ENCODE peak calls at places on chromosomes 5 and 9, in seven cellular contexts. N, B, U, R, A, Y and I are unnamed samples.

GRCh38 chr9:121989010-121989409 is 104.1 kb downstream of the TTLL11 start:
- DNase-seq in R (no peak), B (peak), Y (no peak), U (no peak), A (peak), N (no peak), I (no peak)

GRCh38 chr5:9284781-9285307 is 261.0 kb downstream of the SEMA5A start:
- DNase-seq in N (peak), R (no peak), B (no peak), U (no peak), Y (no peak), A (no peak), I (no peak)

GRCh38 chr9:95379630-95380029 is 62.1 kb upstream of the FANCC start:
- DNase-seq in N (no peak), Y (no peak), B (no peak), R (no peak), U (no peak), A (no peak), I (no peak)

GRCh38 chr5:17620627-17621026 is 10.4 kb downstream of the TAF11L12 start:
- DNase-seq in A (peak), B (peak), N (peak), Y (no peak), R (no peak), U (no peak), I (no peak)

GRCh38 chr9:76414656-76415055 is 20.4 kb upstream of the RFK start:
- DNase-seq in A (no peak), U (no peak), R (peak), B (no peak), N (no peak), Y (no peak), I (no peak)

GRCh38 chr5:141192110-141192725 is at the start of gene PCDHB10:
- DNase-seq in N (peak), R (no peak), U (peak), Y (peak), B (peak), A (no peak), I (peak)

GRCh38 chr9:69364510-69365150 is 39.6 kb downstream of the ENTREP1 start:
- DNase-seq in A (no peak), B (no peak), Y (no peak), U (no peak), N (no peak), R (no peak), I (no peak)

GRCh38 chr5:118620201-118620600 is 368.1 kb downstream of the DTWD2 start:
- DNase-seq in R (no peak), B (no peak), Y (no peak), U (no peak), N (no peak), A (no peak), I (no peak)

GRCh38 chr5:150590979-150591411 is 49.5 kb upstream of the SYNPO start:
- DNase-seq in B (no peak), Y (no peak), N (peak), A (no peak), U (no peak), R (no peak), I (no peak)

GRCh38 chr9:108743901-108744371 is 111.8 kb downstream of the ACTL7B start:
- DNase-seq in Y (peak), U (no peak), R (no peak), N (no peak), A (no peak), B (no peak), I (peak)

GRCh38 chr5:10801931-10802674 is 41.1 kb upstream of the DAP start:
- DNase-seq in B (peak), A (no peak), Y (no peak), N (no peak), R (no peak), U (no peak), I (peak)

GRCh38 chr5:104170906-104171305 is 608.3 kb upstream of the NUDT12 start:
- DNase-seq in B (no peak), R (no peak), Y (no peak), N (no peak), A (no peak), U (no peak), I (no peak)

GRCh38 chr5:143328589-143329220 is 74.8 kb downstream of the NR3C1 start:
- DNase-seq in N (no peak), Y (no peak), B (no peak), R (no peak), U (no peak), A (no peak), I (no peak)

GRCh38 chr9:88400021-88400420 is 11.8 kb downstream of the SPIN1 start:
- DNase-seq in Y (no peak), U (no peak), B (no peak), N (no peak), A (no peak), R (no peak), I (no peak)

GRCh38 chr9:110220809-110221208 is 12.8 kb upstream of the C9orf152 start:
- DNase-seq in N (no peak), R (no peak), B (no peak), A (no peak), U (no peak), Y (peak), I (no peak)

GRCh38 chr9:115291841-115292240 is 173.9 kb upstream of the TNC start:
- DNase-seq in R (no peak), A (no peak), Y (no peak), N (no peak), B (no peak), U (no peak), I (no peak)

GRCh38 chr9:129685220-129685932 is 19.9 kb downstream of the PRRX2 start:
- DNase-seq in B (no peak), A (no peak), R (no peak), Y (no peak), N (no peak), U (peak), I (no peak)

GRCh38 chr5:127228540-127229184 is 61.9 kb upstream of the MEGF10 start:
- DNase-seq in U (no peak), A (no peak), B (peak), R (no peak), N (peak), Y (no peak), I (no peak)

GRCh38 chr9:136544549-136545064 is 1.2 kb downstream of the NOTCH1 start:
- DNase-seq in U (no peak), B (peak), Y (no peak), R (no peak), N (peak), A (no peak), I (peak)

GRCh38 chr5:112165399-112165798 is 253.7 kb downstream of the EPB41L4A start:
- DNase-seq in R (no peak), A (no peak), Y (no peak), B (no peak), N (no peak), U (no peak), I (no peak)

GRCh38 chr5:99449786-99450185 is 521.0 kb upstream of the CHD1 start:
- DNase-seq in R (no peak), A (no peak), N (no peak), Y (no peak), B (no peak), U (no peak), I (no peak)

GRCh38 chr9:130837002-130837511 is 2.0 kb downstream of the ABL1 start:
- DNase-seq in Y (peak), A (no peak), R (no peak), B (no peak), N (peak), U (no peak), I (peak)

GRCh38 chr5:149172261-149172660 is 31.0 kb downstream of the ABLIM3 start:
- DNase-seq in B (no peak), A (no peak), N (no peak), U (no peak), R (no peak), Y (no peak), I (no peak)

GRCh38 chr5:44454002-44454401 is 64.8 kb upstream of the FGF10 start:
- DNase-seq in B (no peak), Y (no peak), N (no peak), U (no peak), A (no peak), R (no peak), I (no peak)
- TF ChIP-seq JUND in B (no peak), Y (no peak), N (no peak), U (no peak), A (no peak), R (no peak), I (no peak)

GRCh38 chr5:7087719-7088297 is 308.1 kb upstream of the ADCY2 start:
- DNase-seq in R (no peak), B (no peak), N (no peak), A (no peak), U (no peak), Y (no peak), I (no peak)
- TF ChIP-seq JUND in R (no peak), B (no peak), N (no peak), A (no peak), U (no peak), Y (no peak), I (no peak)

DNA sequence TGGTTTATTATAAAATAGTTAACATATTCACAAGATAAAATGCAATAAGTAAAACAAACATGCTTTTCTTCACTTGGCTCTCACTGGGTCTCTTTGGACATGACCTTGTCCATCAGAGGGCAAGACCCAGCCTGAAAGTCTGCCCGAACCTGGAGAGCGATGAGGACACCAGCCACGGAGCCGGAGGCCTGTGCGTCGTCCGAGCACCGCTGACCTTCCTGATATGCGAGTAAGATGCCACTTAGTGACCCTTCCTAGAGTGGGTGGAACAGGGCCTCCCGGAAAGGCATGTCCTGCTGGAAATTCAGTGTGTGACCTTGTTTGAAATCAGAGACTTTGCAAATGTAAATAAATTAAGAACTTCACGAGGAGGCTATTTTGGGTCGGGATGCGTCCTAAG is 52.9 kb downstream of the IRX2 start:
- DNase-seq in Y (no peak), N (no peak), U (no peak), B (no peak), A (no peak), R (no peak), I (no peak)
- TF ChIP-seq JUND in Y (no peak), N (no peak), U (no peak), B (no peak), A (no peak), R (no peak), I (no peak)

GRCh38 chr9:91090132-91090410 is 271.6 kb downstream of the AUH start:
- DNase-seq in N (no peak), Y (no peak), B (no peak), R (no peak), U (no peak), A (no peak), I (no peak)
- TF ChIP-seq JUND in N (no peak), Y (no peak), B (no peak), R (no peak), U (no peak), A (no peak), I (no peak)

DNA sequence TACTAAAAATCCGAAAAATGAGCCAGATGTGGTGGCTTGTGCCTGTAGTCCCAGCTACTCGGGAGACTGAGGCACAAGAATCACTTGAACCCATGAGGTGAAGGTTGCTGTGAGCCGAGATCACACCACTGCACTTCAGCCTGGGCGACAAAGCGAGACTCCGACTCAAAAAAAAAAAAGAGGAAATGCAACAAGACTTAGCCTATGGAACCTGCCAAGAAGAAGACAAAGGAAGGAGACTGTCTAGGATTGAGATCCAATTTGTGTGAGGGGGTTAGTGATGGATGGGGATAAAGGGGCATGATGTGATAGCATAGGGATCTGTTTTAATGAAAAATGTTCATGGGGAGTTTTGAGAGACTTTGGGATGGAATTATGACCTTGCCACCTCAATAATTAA is 72.9 kb downstream of the RAB24 start:
- DNase-seq in U (no peak), A (no peak), B (no peak), R (no peak), Y (no peak), N (no peak), I (no peak)
- TF ChIP-seq JUND in U (no peak), A (no peak), B (no peak), R (no peak), Y (no peak), N (no peak), I (no peak)

GRCh38 chr5:172929371-172929838 is 29.8 kb upstream of the RPL26L1 start:
- DNase-seq in Y (no peak), B (no peak), R (no peak), U (no peak), N (no peak), A (no peak), I (no peak)
- TF ChIP-seq JUND in Y (no peak), B (no peak), R (no peak), U (no peak), N (no peak), A (no peak), I (no peak)

GRCh38 chr9:137666950-137667670 is 48.3 kb downstream of the EHMT1 start:
- DNase-seq in Y (no peak), N (no peak), A (peak), R (no peak), U (no peak), B (no peak), I (no peak)
- TF ChIP-seq JUND in Y (no peak), N (no peak), A (no peak), R (no peak), U (no peak), B (no peak), I (no peak)